ENCODE peak calls at places on chromosomes 13 and 19, in eight cellular contexts. I is left ventricle myocardium inferior, G is IMR-90, X is left lung, B is neural progenitor cell, C is suprapubic skin, Q is breast epithelium, R is cardiac muscle cell. K is an unnamed sample. For H3K4me1, the result is how much of the 10 kb centered on the place peaks cover.

GRCh38 chr13:24220086-24220703 is 59.7 kb downstream of the SPATA13 start:
- DNase-seq in I (no peak), G (peak), X (no peak), B (peak), C (no peak), Q (no peak), R (peak), K (peak)

GRCh38 chr19:19402656-19403372 is 2.7 kb upstream of the GATAD2A start:
- DNase-seq in I (no peak), G (no peak), X (no peak), B (no peak), C (no peak), Q (no peak), R (no peak), K (no peak)

GRCh38 chr13:112760440-112760839 is 70.6 kb downstream of the ATP11A start:
- DNase-seq in I (no peak), G (peak), X (no peak), B (no peak), C (no peak), Q (no peak), R (no peak), K (no peak)

GRCh38 chr13:30668305-30668704 is 50.6 kb downstream of the USPL1 start:
- DNase-seq in I (no peak), G (no peak), X (no peak), B (no peak), C (no peak), Q (no peak), R (no peak), K (peak)

GRCh38 chr13:66915596-66916185 is 314.4 kb downstream of the PCDH9 start:
- DNase-seq in I (no peak), G (peak), X (no peak), B (no peak), C (no peak), Q (no peak), R (no peak), K (no peak)

GRCh38 chr13:112715715-112716460 is 26.1 kb downstream of the ATP11A start:
- DNase-seq in I (no peak), G (no peak), X (no peak), B (no peak), C (peak), Q (no peak), R (no peak), K (no peak)

GRCh38 chr13:27712421-27712820 is 79.9 kb upstream of the GSX1 start:
- DNase-seq in I (no peak), G (no peak), X (no peak), B (no peak), C (no peak), Q (no peak), R (peak), K (no peak)

GRCh38 chr13:44393391-44393790 is 19.8 kb downstream of the SERP2 start:
- DNase-seq in I (no peak), G (no peak), X (no peak), B (no peak), C (no peak), Q (no peak), R (no peak), K (no peak)

GRCh38 chr19:35609881-35610353 is 2.6 kb upstream of the HAUS5 start:
- DNase-seq in I (no peak), G (no peak), X (no peak), B (no peak), C (no peak), Q (no peak), R (no peak), K (no peak)

GRCh38 chr13:42600943-42601342 is 27.0 kb downstream of the TNFSF11 start:
- DNase-seq in I (no peak), G (no peak), X (no peak), B (no peak), C (no peak), Q (no peak), R (no peak), K (no peak)

GRCh38 chr13:92743992-92744391 is 482.6 kb upstream of the GPC6 start:
- DNase-seq in I (no peak), G (no peak), X (no peak), B (no peak), C (no peak), Q (no peak), R (no peak), K (no peak)

GRCh38 chr13:93862259-93862658 is 617.2 kb downstream of the DCT start:
- DNase-seq in I (no peak), G (peak), X (no peak), B (no peak), C (no peak), Q (no peak), R (no peak), K (no peak)

GRCh38 chr19:18456974-18457373 is 19.0 kb upstream of the ISYNA1 start:
- DNase-seq in I (peak), G (no peak), X (peak), B (no peak), C (no peak), Q (no peak), R (no peak), K (no peak)

GRCh38 chr19:32910874-32911273 is 41.3 kb upstream of the SLC7A9 start:
- DNase-seq in I (no peak), G (peak), X (no peak), B (no peak), C (no peak), Q (no peak), R (no peak), K (no peak)

DNA sequence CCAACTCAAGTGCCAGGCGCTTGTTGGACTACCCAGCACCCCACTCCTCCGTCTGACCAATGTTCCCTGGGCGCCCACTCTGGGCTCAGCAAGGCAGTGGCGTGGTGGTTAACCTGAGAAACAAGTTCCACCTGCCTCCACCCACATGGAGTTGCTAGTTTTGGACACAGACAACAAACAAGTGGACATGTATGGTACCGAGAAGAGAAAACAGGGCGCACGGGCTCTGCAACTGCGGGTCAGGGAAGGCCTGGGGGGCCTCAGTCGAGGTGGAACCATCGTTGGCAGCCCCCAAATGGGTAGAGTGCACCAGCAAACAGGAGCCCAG is 2.5 kb downstream of the MIER2 start:
- DNase-seq in I (no peak), G (no peak), X (peak), B (no peak), C (no peak), Q (no peak), R (no peak), K (no peak)
- H3K4me3 ChIP-seq in I (peak), G (no peak), X (no peak), B (no peak), C (peak), Q (no peak), R (no peak), K (no peak)

DNA sequence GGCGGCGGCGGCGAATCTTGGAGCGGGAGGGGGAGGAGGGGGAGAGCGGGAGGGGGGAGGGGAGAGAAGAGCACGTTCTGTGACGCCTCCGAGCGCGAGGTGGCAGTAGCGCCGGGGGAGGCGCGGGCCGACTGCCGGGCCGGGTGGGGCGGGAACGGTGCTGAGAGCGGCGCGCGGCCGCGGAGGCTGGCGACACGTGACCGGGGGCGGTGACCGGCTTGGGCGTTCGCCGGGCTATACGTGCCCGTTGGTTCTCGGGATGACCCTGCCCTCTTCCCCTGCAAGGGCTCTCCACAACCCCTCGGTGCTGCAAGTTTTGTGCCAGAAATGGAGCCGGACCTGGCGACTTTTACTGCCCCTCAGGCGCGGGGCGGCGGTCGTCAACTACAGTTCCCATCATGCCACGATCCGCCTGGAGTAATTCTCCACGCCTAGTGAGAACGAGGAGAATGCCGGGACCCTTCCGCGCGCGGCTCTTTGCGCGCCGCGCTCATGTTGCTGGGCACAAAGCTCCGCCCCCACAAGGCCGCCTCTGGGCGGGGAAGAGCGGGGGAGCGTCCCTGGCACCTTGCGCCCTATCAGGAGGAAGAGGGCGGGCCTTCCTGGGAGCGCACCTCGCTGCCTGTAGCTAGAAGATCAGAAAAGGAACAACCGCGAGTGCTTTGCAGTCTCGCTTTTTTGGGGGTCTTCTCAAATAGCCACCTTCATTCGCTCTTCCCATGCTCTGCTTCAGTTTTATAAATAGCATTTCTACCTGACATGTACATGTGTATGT is at the start of gene KPNA3:
- DNase-seq in I (peak), G (peak), X (peak), B (peak), C (peak), Q (peak), R (peak), K (peak)
- TF ChIP-seq CTCF in I (peak), G (no peak), X (no peak), B (peak), C (peak), Q (no peak), R (no peak), K (peak)

DNA sequence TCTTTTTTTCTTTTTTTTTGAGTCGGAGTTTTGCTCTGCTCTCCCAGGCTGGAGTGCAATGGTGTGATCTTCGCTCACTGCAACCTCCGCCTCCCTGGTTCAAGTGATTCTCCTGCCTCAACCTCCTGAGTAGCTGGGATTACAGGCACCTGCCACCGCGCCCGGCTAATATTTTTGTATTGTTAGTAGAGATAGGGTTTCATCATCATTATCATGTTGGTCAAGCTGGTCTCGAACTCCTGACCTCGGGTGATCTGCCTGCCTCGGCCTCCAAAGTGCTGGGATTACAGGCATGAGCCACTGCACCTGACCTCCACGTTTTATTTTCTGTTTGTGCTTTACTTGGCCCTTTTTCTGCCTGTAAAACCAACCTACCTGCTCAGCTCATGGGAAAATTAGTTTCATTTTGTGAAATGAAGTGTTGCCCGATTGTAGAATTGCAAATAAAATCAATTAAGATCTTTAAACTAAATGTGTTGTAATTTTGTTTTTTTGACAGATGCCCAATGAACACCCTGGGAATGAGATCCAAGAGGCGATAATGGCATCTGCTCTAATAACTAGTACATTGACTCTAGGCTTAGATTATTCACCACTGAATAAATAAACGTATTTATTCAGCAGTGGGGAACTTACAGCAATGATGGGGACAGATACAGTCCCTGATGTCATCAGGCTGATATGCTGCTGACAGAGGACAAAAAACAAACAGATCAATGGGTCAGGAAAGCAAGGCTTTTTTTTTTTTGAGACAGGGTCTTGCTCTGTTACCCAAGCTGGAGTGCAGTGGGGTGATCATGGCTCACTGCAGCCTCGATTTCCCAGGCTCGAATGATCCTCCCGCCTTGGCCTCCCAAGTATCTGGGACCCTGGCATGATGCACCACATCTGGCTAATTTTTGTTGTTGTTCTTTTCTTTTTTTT is 2.2 kb upstream of the RAB11B start:
- DNase-seq in I (no peak), G (no peak), X (no peak), B (no peak), C (no peak), Q (no peak), R (no peak), K (peak)
- H3K4me1 ChIP-seq in I (under half), G (under half), X (under half), B (under half), C (half or more), Q (under half), R (under half), K (under half)

GRCh38 chr19:5339470-5339949 is 1.1 kb downstream of the PTPRS start:
- DNase-seq in I (no peak), G (no peak), X (peak), B (peak), C (no peak), Q (no peak), R (no peak), K (no peak)
- H3K4me3 ChIP-seq in I (peak), G (peak), X (peak), B (peak), C (peak), Q (peak), R (peak), K (peak)

GRCh38 chr13:89925107-89925506 is 1422.4 kb upstream of the MIR17HG start:
- DNase-seq in I (no peak), G (peak), X (no peak), B (peak), C (no peak), Q (no peak), R (peak), K (peak)
- TF ChIP-seq CTCF in I (peak), G (no peak), X (peak), B (peak), C (no peak), Q (no peak), R (peak), K (peak)

GRCh38 chr19:15249560-15249874 is 17.3 kb upstream of the EPHX3 start:
- DNase-seq in I (no peak), G (no peak), X (no peak), B (no peak), C (no peak), Q (no peak), R (no peak), K (no peak)

GRCh38 chr19:15248648-15249559 is 16.7 kb upstream of the EPHX3 start:
- DNase-seq in I (peak), G (peak), X (peak), B (no peak), C (peak), Q (no peak), R (no peak), K (peak)

GRCh38 chr19:15246198-15246481 is 13.9 kb upstream of the EPHX3 start:
- DNase-seq in I (no peak), G (no peak), X (no peak), B (no peak), C (no peak), Q (no peak), R (no peak), K (no peak)

GRCh38 chr19:15247107-15248014 is 15.1 kb upstream of the EPHX3 start:
- DNase-seq in I (no peak), G (no peak), X (no peak), B (no peak), C (no peak), Q (no peak), R (no peak), K (peak)

DNA sequence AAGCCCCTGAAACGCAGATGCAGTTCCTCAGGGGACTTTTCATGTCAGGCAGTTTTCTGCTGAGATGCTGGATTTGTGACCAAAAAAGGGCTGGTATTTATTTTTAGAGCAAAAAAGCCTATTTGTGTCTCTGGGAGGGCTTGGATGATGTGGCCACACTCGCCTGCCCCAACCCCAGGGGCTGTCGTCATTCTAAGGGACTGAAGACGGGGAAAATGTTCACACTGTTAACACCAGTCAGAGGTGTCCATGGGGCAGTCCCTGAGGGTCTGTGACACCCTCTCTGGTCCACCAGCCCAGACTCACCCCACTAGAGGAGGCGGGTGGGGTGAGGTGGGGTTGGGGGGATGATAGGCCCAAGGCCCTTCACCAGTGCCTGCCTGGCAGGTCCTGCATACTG is 15.9 kb upstream of the EPHX3 start:
- DNase-seq in I (no peak), G (peak), X (no peak), B (no peak), C (no peak), Q (no peak), R (no peak), K (no peak)
- H3K4me1 ChIP-seq in I (half or more), G (under half), X (under half), B (under half), C (half or more), Q (under half), R (under half), K (under half)

GRCh38 chr19:45515807-45516401 is 8.6 kb downstream of the VASP start:
- DNase-seq in I (no peak), G (no peak), X (peak), B (no peak), C (no peak), Q (no peak), R (no peak), K (no peak)
- H3K4me3 ChIP-seq in I (peak), G (no peak), X (no peak), B (no peak), C (no peak), Q (no peak), R (no peak), K (no peak)

GRCh38 chr13:110092869-110093268 is 214.1 kb downstream of the COL4A1 start:
- DNase-seq in I (no peak), G (peak), X (no peak), B (no peak), C (no peak), Q (no peak), R (no peak), K (no peak)

GRCh38 chr13:110089100-110089499 is 217.9 kb downstream of the COL4A1 start:
- DNase-seq in I (no peak), G (no peak), X (no peak), B (no peak), C (no peak), Q (no peak), R (no peak), K (no peak)

GRCh38 chr13:110089815-110090214 is 217.1 kb downstream of the COL4A1 start:
- DNase-seq in I (no peak), G (no peak), X (no peak), B (no peak), C (no peak), Q (no peak), R (no peak), K (no peak)
- TF ChIP-seq CTCF in I (peak), G (peak), X (no peak), B (peak), C (peak), Q (no peak), R (peak), K (peak)

DNA sequence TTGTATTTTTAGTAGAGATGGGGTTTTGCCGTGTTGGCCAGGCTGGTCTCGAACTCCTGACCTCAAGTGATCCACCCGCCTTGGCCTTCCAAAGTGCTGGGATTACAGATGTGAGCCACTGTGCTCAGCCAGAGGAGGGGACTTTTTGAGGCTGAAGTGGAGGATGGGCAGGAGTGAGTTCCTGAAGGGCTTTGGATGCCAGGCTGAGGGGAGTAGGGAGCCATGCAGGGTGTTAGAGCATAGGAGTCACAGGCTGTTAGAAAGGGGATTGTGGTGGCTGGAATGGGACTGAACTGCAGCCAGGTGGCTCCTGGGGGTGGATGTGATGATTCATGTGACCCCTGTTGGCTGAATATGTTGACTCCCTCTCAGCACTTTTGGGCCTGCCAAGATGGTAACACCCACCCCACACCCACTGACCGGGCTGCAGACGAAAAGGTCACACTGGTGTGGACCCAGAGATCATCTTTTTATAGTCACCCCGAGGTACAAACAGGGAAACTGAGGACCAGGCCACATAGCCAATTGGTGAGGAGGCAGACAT is 11.2 kb downstream of the CYP4F22 start:
- DNase-seq in I (no peak), G (no peak), X (no peak), B (no peak), C (no peak), Q (no peak), R (no peak), K (no peak)
- H3K4me1 ChIP-seq in I (under half), G (under half), X (under half), B (under half), C (under half), Q (under half), R (under half), K (under half)